ENCODE peak calls at places on chromosomes 3 and 15, in six cellular contexts. G is fibroblast of mammary gland, H is H1, L is left ventricle myocardium inferior, W is OCI-LY7, B is glutamatergic neuron. D is an unnamed sample.

GRCh38 chr3:59978979-59979378 is 929.2 kb upstream of the CFAP20DC start:
- DNase-seq in W (no peak), H (no peak), B (no peak), L (no peak), G (no peak), D (no peak)

GRCh38 chr15:31306426-31307269 is 20.0 kb upstream of the KLF13 start:
- DNase-seq in H (peak), G (no peak), L (peak), B (peak), W (peak), D (peak)

GRCh38 chr3:25009665-25010064 is 418.4 kb upstream of the RARB start:
- DNase-seq in G (no peak), B (no peak), L (no peak), W (no peak), H (no peak), D (no peak)

GRCh38 chr15:39502048-39502447 is 78.8 kb upstream of the THBS1 start:
- DNase-seq in G (no peak), H (no peak), B (no peak), W (no peak), L (no peak), D (no peak)

GRCh38 chr3:9248232-9249191 is 934 bp downstream of the SRGAP3 start:
- DNase-seq in H (no peak), L (no peak), G (peak), B (peak), W (no peak), D (peak)

GRCh38 chr15:56208641-56209155 is 35.0 kb downstream of the RFX7 start:
- DNase-seq in L (no peak), W (no peak), G (peak), H (no peak), B (no peak), D (no peak)

GRCh38 chr3:107633327-107634141 is 110.8 kb downstream of the BBX start:
- DNase-seq in W (peak), L (no peak), H (no peak), B (no peak), G (no peak), D (no peak)

GRCh38 chr15:75203908-75204263 is 2.2 kb downstream of the C15orf39 start:
- DNase-seq in H (no peak), W (peak), L (no peak), B (no peak), G (no peak), D (no peak)

GRCh38 chr15:34512628-34513027 is 70.8 kb downstream of the GOLGA8B start:
- DNase-seq in W (no peak), B (no peak), G (no peak), L (no peak), H (no peak), D (no peak)

GRCh38 chr3:119637679-119638525 is 22.5 kb downstream of the POPDC2 start:
- DNase-seq in G (peak), B (no peak), H (no peak), L (no peak), W (no peak), D (no peak)

GRCh38 chr3:10248984-10249748 is 907 bp downstream of the TATDN2 start:
- DNase-seq in W (peak), L (no peak), B (peak), H (no peak), G (no peak), D (peak)

GRCh38 chr3:69970827-69971226 is 28.7 kb upstream of the SAMMSON start:
- DNase-seq in L (no peak), H (no peak), B (no peak), G (no peak), W (no peak), D (no peak)

GRCh38 chr3:30476373-30477082 is 129.9 kb upstream of the TGFBR2 start:
- DNase-seq in B (no peak), H (no peak), L (no peak), W (no peak), G (peak), D (no peak)

GRCh38 chr3:12288466-12289129 is at the start of gene PPARG:
- DNase-seq in B (peak), G (peak), L (peak), H (no peak), W (no peak), D (peak)

GRCh38 chr3:118501152-118501551 is 533.5 kb downstream of the IGSF11 start:
- DNase-seq in G (no peak), L (peak), H (no peak), W (no peak), B (peak), D (peak)

GRCh38 chr3:43243590-43244587 is 42.5 kb upstream of the SNRK start:
- DNase-seq in B (no peak), H (no peak), L (no peak), W (no peak), G (peak), D (no peak)

GRCh38 chr15:29671308-29671981 is 150.8 kb downstream of the TJP1 start:
- DNase-seq in H (no peak), G (peak), L (no peak), B (no peak), W (no peak), D (no peak)

GRCh38 chr3:56314842-56315241 is 153.4 kb downstream of the ERC2 start:
- DNase-seq in B (no peak), H (no peak), G (peak), W (no peak), L (no peak), D (no peak)

GRCh38 chr3:9916734-9917680 is at the start of gene IL17RC:
- DNase-seq in B (peak), G (peak), H (peak), L (peak), W (no peak), D (peak)

GRCh38 chr3:37308247-37308646 is 133.9 kb upstream of the LRRFIP2 start:
- DNase-seq in G (peak), L (no peak), W (peak), H (no peak), B (no peak), D (no peak)

GRCh38 chr3:135895106-135895733 is 70.3 kb upstream of the PPP2R3A start:
- DNase-seq in W (peak), B (peak), H (peak), L (peak), G (peak), D (peak)

GRCh38 chr15:40128746-40129660 is 20.3 kb upstream of the BMF start:
- DNase-seq in L (no peak), B (no peak), H (no peak), W (no peak), G (no peak), D (no peak)

GRCh38 chr3:197527569-197527968 is 28.2 kb downstream of the BDH1 start:
- DNase-seq in H (no peak), L (no peak), W (no peak), G (no peak), B (no peak), D (no peak)

GRCh38 chr3:197524128-197524527 is 31.6 kb downstream of the BDH1 start:
- DNase-seq in B (no peak), W (no peak), G (no peak), H (no peak), L (no peak), D (no peak)

GRCh38 chr3:197523551-197523950 is 32.2 kb downstream of the BDH1 start:
- DNase-seq in L (no peak), W (no peak), H (no peak), B (no peak), G (no peak), D (no peak)

GRCh38 chr3:197528190-197528589 is 27.6 kb downstream of the BDH1 start:
- DNase-seq in H (no peak), L (no peak), B (no peak), G (no peak), W (no peak), D (no peak)

GRCh38 chr3:197525706-197526105 is 30.1 kb downstream of the BDH1 start:
- DNase-seq in B (no peak), G (peak), L (no peak), H (no peak), W (no peak), D (no peak)
- TF ChIP-seq CTCF in B (no peak), G (peak), L (no peak), H (no peak), W (peak), D (peak)

GRCh38 chr3:102237181-102237580 is 197.6 kb upstream of the ZPLD1 start:
- DNase-seq in L (no peak), B (no peak), G (no peak), W (no peak), H (no peak), D (no peak)

GRCh38 chr3:102237838-102238237 is 197.0 kb upstream of the ZPLD1 start:
- DNase-seq in L (no peak), H (no peak), W (no peak), B (no peak), G (no peak), D (no peak)

GRCh38 chr3:102238362-102238761 is 196.5 kb upstream of the ZPLD1 start:
- DNase-seq in G (no peak), L (no peak), W (no peak), B (no peak), H (peak), D (no peak)

GRCh38 chr3:102233881-102234280 is 200.9 kb upstream of the ZPLD1 start:
- DNase-seq in L (no peak), H (no peak), W (peak), G (no peak), B (no peak), D (no peak)

GRCh38 chr3:102235679-102236078 is 199.1 kb upstream of the ZPLD1 start:
- DNase-seq in W (peak), B (no peak), L (no peak), H (no peak), G (peak), D (no peak)
- TF ChIP-seq CTCF in W (peak), B (no peak), L (peak), H (peak), G (peak), D (no peak)

DNA sequence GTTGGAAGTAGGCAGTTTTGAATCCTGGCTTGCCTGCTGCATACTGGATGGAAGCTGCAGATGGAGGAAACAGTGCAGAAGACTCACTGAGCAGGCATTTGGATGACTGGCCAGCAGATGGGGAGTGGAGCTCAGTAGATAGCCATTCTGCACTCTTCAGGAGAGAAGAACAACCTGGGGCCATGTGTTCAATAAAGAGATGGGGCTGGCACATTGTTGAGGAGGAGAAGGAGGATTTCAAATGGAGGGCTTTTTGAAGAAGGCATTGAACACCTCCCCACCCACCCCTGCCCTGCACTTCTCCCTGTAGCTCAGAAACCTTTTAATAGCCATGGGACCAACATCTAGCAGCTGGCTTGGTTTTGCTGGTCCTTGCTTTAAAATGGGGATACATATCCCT is 109.8 kb downstream of the CACNA1D start:
- DNase-seq in W (no peak), L (no peak), G (no peak), B (no peak), H (no peak), D (no peak)
- TF ChIP-seq CTCF in W (no peak), L (no peak), G (no peak), B (no peak), H (no peak), D (no peak)

DNA sequence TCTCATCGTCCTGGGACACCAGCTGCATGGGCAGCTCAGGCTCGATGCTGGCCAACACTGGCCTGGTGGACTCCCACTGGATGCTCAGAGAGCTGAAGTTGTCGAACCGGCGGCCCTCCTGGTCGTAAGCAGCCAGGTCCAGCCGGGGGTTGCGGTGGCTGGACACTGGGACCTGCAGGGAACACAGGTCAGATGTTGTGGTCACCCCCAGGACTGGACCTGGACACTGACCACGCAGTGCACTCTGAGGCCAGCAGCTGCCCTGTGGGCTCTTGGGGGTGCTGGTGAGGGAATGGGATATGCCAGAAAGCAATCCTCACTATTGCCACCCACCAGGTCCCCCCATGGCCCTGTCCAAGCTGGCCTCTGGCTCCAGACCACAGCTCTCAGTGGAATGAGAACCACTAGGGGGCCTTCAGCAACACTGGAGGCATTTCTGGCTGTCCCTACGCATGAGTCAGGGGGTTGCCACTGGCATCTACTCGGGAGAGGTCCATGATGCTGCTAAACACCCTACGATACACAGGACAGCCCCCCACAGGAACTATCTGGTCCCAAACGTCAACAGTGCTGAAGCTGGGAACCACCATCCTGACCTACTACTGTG is 66.1 kb downstream of the NUP210 start:
- DNase-seq in H (no peak), W (no peak), L (no peak), B (no peak), G (peak), D (no peak)
- TF ChIP-seq CTCF in H (peak), W (peak), L (peak), B (no peak), G (peak), D (peak)

DNA sequence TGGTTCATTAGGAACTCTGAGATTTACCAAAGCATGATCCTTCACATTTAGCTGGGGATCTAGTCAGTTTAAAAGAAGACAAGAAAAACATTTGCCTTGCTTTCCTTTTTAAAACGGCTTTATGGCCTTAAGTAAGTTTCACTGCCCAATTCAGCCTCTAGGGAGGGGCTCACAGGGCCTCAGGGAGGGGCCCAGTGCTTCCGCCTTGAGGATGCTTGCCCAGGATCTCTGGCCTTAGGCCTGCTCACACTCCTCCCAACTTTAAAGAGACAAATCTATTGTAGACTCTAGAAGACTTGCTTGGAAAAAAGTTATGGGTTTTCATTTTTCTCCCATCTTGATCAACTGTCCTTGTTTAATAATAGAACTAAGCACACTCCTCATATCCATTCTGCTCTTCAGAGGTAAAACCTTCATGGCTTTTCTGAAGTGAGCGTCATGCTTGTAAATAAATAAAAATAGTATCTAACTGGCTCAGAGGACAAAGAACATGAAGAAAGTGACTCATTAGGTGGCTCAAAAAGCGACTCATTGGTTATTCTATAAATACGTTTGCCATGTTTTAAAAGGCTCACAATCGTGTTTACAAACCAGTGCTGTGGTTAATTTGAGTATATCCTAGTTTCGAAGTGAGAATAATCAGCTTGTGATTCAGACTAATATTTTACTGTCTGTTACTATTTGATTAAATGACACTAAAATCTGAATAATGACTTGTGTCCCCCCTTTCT is 13.7 kb downstream of the PDHB start:
- DNase-seq in H (no peak), B (no peak), W (no peak), L (peak), G (peak), D (no peak)
- TF ChIP-seq CTCF in H (no peak), B (no peak), W (no peak), L (peak), G (no peak), D (no peak)

DNA sequence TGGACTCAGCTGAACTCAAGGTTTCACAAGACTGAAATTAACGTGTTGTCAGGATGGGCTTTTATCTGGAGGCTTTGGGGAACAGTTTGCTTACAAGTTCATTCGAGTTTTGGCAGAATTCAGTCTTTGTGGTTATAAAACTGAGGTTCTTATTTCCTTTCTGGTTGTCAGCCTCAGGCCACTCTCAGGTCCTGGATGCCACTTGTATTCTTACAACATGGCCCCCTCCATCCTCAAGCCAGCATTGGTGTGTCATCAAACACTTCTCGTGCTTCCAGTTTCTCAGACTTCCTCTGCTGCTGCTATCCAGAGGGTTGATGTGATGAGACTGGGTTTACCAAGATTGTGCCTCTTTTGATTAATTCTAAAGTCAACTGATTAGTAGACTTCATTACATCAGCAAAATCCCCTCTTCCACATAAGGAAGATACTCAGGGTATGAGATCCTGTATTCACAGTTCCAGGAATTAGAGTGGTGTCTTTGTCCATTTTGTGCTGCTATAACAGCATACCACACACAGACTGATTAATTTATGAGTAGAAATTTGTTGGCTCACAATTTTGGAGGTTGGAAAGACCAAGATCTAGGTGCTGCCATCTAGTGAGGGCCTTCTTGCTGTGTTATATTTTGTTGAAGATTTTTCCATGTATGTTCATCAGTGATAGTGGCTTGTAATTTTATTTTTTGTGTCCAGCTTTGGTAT is 10.9 kb downstream of the LRCH3 start:
- DNase-seq in G (peak), L (no peak), B (no peak), W (peak), H (no peak), D (no peak)
- TF ChIP-seq CTCF in G (peak), L (peak), B (no peak), W (peak), H (no peak), D (peak)

GRCh38 chr3:89046661-89047060 is 60.8 kb upstream of the EPHA3 start:
- DNase-seq in H (no peak), W (no peak), L (no peak), B (no peak), G (no peak), D (no peak)

GRCh38 chr3:89043406-89043947 is 63.9 kb upstream of the EPHA3 start:
- DNase-seq in H (no peak), G (no peak), L (no peak), W (no peak), B (no peak), D (no peak)

GRCh38 chr3:89049119-89049518 is 58.3 kb upstream of the EPHA3 start:
- DNase-seq in G (no peak), H (peak), B (no peak), L (no peak), W (peak), D (no peak)
- TF ChIP-seq CTCF in G (no peak), H (peak), B (peak), L (no peak), W (peak), D (peak)

GRCh38 chr3:50238549-50239026 is 2.6 kb downstream of the GNAI2 start:
- DNase-seq in H (no peak), G (peak), W (no peak), B (no peak), L (peak), D (no peak)
- TF ChIP-seq CTCF in H (no peak), G (no peak), W (no peak), B (no peak), L (no peak), D (no peak)